ENCODE peak calls at places on chromosomes 11 and 22, in seven cellular contexts. Y is GM20000, G is natural killer cell, M is upper lobe of right lung, U is heart right ventricle, L is H9, O is neural progenitor cell. F is an unnamed sample.

GRCh38 chr22:37014415-37014806 is 4.8 kb downstream of the TST start:
- DNase-seq in O (no peak), G (no peak), Y (no peak), L (no peak), M (no peak), U (no peak), F (no peak)

GRCh38 chr22:33555814-33556522 is 364.3 kb downstream of the LARGE1 start:
- DNase-seq in U (no peak), M (no peak), Y (no peak), L (no peak), O (no peak), G (no peak), F (no peak)

GRCh38 chr22:40415531-40416266 is 45.3 kb downstream of the SGSM3 start:
- DNase-seq in G (no peak), Y (peak; percentile 71), M (peak; percentile 57), O (no peak), L (no peak), U (no peak), F (no peak)

GRCh38 chr22:19149047-19149883 is 827 bp downstream of the GSC2 start:
- DNase-seq in O (peak; percentile 67), G (no peak), L (peak; percentile 64), U (no peak), M (peak; percentile 61), Y (peak; percentile 52), F (no peak)

GRCh38 chr11:71089571-71089970 is 162.8 kb downstream of the SHANK2 start:
- DNase-seq in Y (no peak), O (no peak), U (no peak), L (no peak), M (no peak), G (no peak), F (no peak)

GRCh38 chr11:33463059-33463458 is 205.9 kb downstream of the HIPK3 start:
- DNase-seq in O (no peak), Y (no peak), L (no peak), G (no peak), U (no peak), M (no peak), F (no peak)

GRCh38 chr11:121321614-121322243 is 29.2 kb downstream of the SC5D start:
- DNase-seq in Y (peak; percentile 60), G (no peak), M (no peak), O (peak; percentile 61), L (peak; percentile 67), U (peak; percentile 23), F (no peak)

GRCh38 chr22:49963647-49964026 is 3.1 kb downstream of the PIM3 start:
- DNase-seq in L (no peak), M (no peak), U (no peak), O (no peak), G (peak; percentile 15), Y (no peak), F (no peak)

GRCh38 chr22:24201681-24202590 is 20.6 kb downstream of the SUSD2 start:
- DNase-seq in Y (no peak), L (no peak), U (no peak), M (no peak), O (no peak), G (no peak), F (no peak)

GRCh38 chr22:23192558-23192957 is 12.2 kb downstream of the BCR start:
- DNase-seq in M (no peak), L (no peak), U (no peak), O (no peak), Y (no peak), G (no peak), F (no peak)

GRCh38 chr22:48827904-48828555 is 999.6 kb downstream of the BRD1 start:
- DNase-seq in O (no peak), M (peak; percentile 40), G (no peak), Y (no peak), L (no peak), U (no peak), F (no peak)

GRCh38 chr11:121557348-121557747 is 104.6 kb upstream of the SORL1-AS1 start:
- DNase-seq in O (no peak), U (no peak), G (no peak), L (no peak), Y (peak; percentile 54), M (no peak), F (no peak)

GRCh38 chr11:44127130-44127529 is 31.7 kb downstream of the EXT2 start:
- DNase-seq in U (no peak), G (no peak), M (no peak), Y (no peak), O (no peak), L (no peak), F (no peak)

GRCh38 chr11:27392715-27393114 is 29.7 kb upstream of the CCDC34 start:
- DNase-seq in G (no peak), Y (no peak), O (peak; percentile 72), U (no peak), M (no peak), L (no peak), F (no peak)

GRCh38 chr11:31802609-31802989 is 8.5 kb downstream of the PAX6 start:
- DNase-seq in Y (peak; percentile 42), O (peak; percentile 71), L (no peak), M (no peak), U (no peak), G (no peak), F (peak; percentile 6)

GRCh38 chr11:21289686-21290085 is 620.3 kb downstream of the NELL1 start:
- DNase-seq in L (no peak), O (no peak), M (no peak), G (no peak), U (no peak), Y (no peak), F (no peak)

GRCh38 chr22:34866501-34867171 is 199.3 kb upstream of the ISX start:
- DNase-seq in Y (no peak), O (no peak), M (no peak), U (no peak), G (no peak), L (no peak), F (no peak)

GRCh38 chr11:113106507-113106906 is 145.3 kb downstream of the NCAM1 start:
- DNase-seq in G (no peak), Y (no peak), L (no peak), O (no peak), U (no peak), M (no peak), F (no peak)

GRCh38 chr22:19943665-19944026 is 2.0 kb upstream of the TXNRD2 start:
- DNase-seq in G (no peak), U (no peak), L (peak; percentile 35), M (peak; percentile 57), Y (peak; percentile 44), O (no peak), F (no peak)

GRCh38 chr11:57269580-57270021 is 32.6 kb upstream of the APLNR start:
- DNase-seq in M (no peak), Y (no peak), L (no peak), O (no peak), U (no peak), G (no peak), F (no peak)
- TF ChIP-seq CTCF in M (no peak), Y (no peak), L (no peak), O (no peak), U (no peak), G (no peak), F (no peak)

DNA sequence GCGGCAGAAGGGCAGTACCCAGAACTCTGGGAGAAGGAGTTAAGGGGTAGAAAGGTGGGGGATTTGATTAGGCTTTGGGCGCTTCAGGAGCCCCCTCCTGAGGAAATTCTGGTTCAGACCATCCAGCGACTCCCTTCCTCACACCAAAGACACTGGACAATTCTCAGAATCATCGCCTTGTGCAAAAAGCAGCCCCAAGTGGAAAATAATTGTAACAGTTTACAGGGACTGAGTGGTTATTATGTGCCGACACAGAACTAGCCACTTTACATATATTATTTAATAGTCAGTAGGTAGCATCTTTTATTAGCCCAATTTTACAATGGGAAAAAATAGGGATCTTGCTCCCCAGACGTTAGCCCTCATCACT is 667 bp upstream of the TRIM3 start:
- DNase-seq in L (no peak), U (no peak), Y (no peak), G (no peak), M (no peak), O (no peak), F (no peak)
- TF ChIP-seq CTCF in L (no peak), U (no peak), Y (no peak), G (no peak), M (no peak), O (no peak), F (no peak)

DNA sequence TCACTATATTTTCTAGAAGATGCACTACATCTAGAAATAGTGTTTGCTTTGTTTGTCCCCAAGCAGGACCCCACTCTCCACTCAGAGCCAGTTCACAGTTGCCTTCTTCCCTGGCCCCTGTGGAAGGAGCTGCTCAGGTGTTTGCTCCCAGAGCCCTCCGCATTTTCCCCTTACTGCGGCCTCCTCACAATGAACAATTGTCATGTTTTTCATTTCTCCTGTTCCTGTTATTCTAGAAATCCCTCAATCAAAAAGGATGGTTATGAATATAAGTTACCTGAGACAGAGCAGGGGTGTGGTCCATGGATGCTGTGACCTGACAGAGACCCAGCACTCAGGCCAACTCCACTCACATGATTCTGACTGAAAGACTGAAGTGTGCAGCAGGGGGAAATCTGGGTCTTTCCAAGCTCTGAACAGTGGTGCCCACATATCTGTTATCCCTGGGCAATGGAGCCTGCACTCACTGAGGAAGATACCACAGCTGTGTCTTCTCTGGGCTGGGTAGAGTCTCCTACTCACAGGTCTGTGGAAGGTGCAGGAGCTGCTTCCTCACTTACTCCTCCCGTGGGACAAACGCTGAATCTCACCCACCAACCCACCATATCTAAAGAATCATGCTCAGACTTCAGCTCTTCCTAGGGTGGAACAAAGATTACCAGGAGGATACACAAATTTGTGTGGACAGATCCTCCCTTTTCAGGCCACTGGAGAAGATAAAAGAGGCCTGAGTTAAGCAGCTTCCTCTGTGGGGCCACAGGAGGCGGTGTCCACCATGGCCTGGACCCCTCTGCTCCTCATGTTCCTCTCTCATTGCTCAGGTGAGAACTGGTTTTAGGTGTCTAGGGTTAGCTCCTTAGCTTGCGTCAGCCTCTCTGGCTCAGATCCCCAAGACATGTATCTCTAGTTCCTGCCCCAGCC is 87.1 kb upstream of the TOP3B start:
- DNase-seq in L (no peak), Y (no peak), M (no peak), O (no peak), U (no peak), G (no peak), F (no peak)
- TF ChIP-seq CTCF in L (peak; percentile 28), Y (no peak), M (no peak), O (no peak), U (no peak), G (no peak), F (no peak)

GRCh38 chr11:107916671-107917241 is 11.5 kb upstream of the RAB39A start:
- DNase-seq in L (peak; percentile 77), O (peak; percentile 75), M (no peak), Y (peak; percentile 65), U (no peak), G (peak; percentile 28), F (peak; percentile 56)
- TF ChIP-seq CTCF in L (peak; percentile 89), O (peak; percentile 74), M (peak; percentile 47), Y (peak; percentile 71), U (peak; percentile 60), G (peak; percentile 74), F (peak; percentile 52)

F was measured in endothelial cell.